ENCODE peak calls at places on chromosomes 3 and 15, in ten cellular contexts. K, B, Y, W, I, R, E, V, D and M are unnamed samples.

GRCh38 chr15:81407679-81408078 is 33.7 kb upstream of the TMC3 start:
- DNase-seq in D (no peak), E (no peak), I (no peak), B (no peak), R (no peak), W (no peak), V (no peak), K (no peak), Y (no peak), M (no peak)

GRCh38 chr15:44144193-44144592 is 50.9 kb downstream of the FRMD5 start:
- DNase-seq in Y (no peak), R (no peak), D (no peak), E (no peak), W (no peak), V (no peak), I (no peak), K (no peak), B (no peak), M (no peak)

GRCh38 chr15:62087671-62088360 is 21.0 kb downstream of the C2CD4A start:
- DNase-seq in I (no peak), R (no peak), W (no peak), D (no peak), V (no peak), Y (no peak), B (peak), K (no peak), E (no peak), M (no peak)

GRCh38 chr3:39099738-39100499 is 7.5 kb downstream of the GORASP1 start:
- DNase-seq in B (no peak), R (no peak), Y (no peak), D (no peak), W (no peak), E (no peak), V (no peak), K (no peak), I (no peak), M (no peak)

GRCh38 chr15:33581032-33581431 is 270.3 kb downstream of the RYR3 start:
- DNase-seq in V (no peak), I (no peak), W (no peak), B (peak), E (no peak), R (peak), K (no peak), D (no peak), Y (no peak), M (no peak)

GRCh38 chr15:81046290-81046689 is 45.6 kb downstream of the TLNRD1 start:
- DNase-seq in B (no peak), Y (no peak), E (no peak), W (no peak), I (no peak), R (no peak), K (no peak), V (no peak), D (no peak), M (no peak)

GRCh38 chr3:114480442-114480841 is 186.6 kb downstream of the TIGIT start:
- DNase-seq in K (no peak), W (no peak), D (no peak), I (no peak), B (peak), R (no peak), Y (no peak), V (no peak), E (no peak), M (no peak)

GRCh38 chr3:157160652-157161480 is 919 bp upstream of the CCNL1 start:
- DNase-seq in V (peak), I (no peak), W (peak), D (peak), R (peak), E (peak), Y (no peak), B (peak), K (no peak), M (no peak)

GRCh38 chr3:5014431-5014830 is 35.2 kb downstream of the BHLHE40 start:
- DNase-seq in E (no peak), I (no peak), R (no peak), K (no peak), W (no peak), B (no peak), Y (no peak), V (no peak), D (no peak), M (no peak)

GRCh38 chr15:61327019-61327631 is 98.0 kb upstream of the RORA start:
- DNase-seq in R (no peak), Y (no peak), I (no peak), V (no peak), E (no peak), D (no peak), B (peak), K (no peak), W (no peak), M (no peak)

GRCh38 chr15:76169792-76170425 is 110.1 kb downstream of the TMEM266 start:
- DNase-seq in Y (no peak), V (no peak), K (no peak), E (no peak), I (no peak), D (no peak), R (no peak), W (no peak), B (no peak), M (no peak)

GRCh38 chr3:97817965-97818364 is 3.8 kb upstream of the CRYBG3 start:
- DNase-seq in E (no peak), W (no peak), Y (no peak), B (no peak), V (no peak), I (no peak), K (no peak), D (no peak), R (no peak), M (no peak)

GRCh38 chr3:18389108-18389733 is 35.9 kb downstream of the SATB1 start:
- DNase-seq in B (peak), D (no peak), W (peak), R (peak), I (peak), Y (no peak), V (no peak), K (no peak), E (peak), M (peak)

GRCh38 chr15:89150762-89151305 is 62.6 kb downstream of the ABHD2 start:
- DNase-seq in V (no peak), B (no peak), K (no peak), D (no peak), R (no peak), Y (no peak), W (no peak), E (no peak), I (no peak), M (no peak)

GRCh38 chr3:179175358-179175757 is 27.2 kb downstream of the PIK3CA start:
- DNase-seq in W (no peak), R (no peak), I (no peak), K (no peak), Y (no peak), E (no peak), D (no peak), V (no peak), B (no peak), M (no peak)

GRCh38 chr3:12896206-12896697 is 54.9 kb upstream of the RPL32 start:
- DNase-seq in V (no peak), W (no peak), B (peak), Y (no peak), D (no peak), I (no peak), K (no peak), R (no peak), E (no peak), M (no peak)

DNA sequence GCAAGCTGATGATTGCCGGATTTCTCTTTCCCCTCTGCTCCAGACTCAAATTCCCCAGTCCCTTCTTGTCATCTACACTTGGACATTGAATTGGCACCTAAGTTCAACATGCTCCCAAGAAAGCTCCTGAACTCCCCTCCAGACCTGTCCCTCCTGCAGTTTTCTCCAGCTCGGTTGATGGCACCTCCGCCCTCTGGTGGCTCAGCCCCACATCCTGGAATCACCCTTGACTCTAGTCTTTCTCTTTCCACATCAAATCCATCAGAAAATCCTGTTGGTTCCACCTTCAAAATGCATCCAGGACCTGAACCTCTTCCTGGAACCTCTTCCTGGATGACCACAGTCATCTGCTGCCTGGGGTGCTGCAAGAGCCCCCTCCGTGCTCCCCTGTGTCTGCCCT is 60.1 kb downstream of the RASGRF1 start:
- DNase-seq in E (no peak), B (no peak), W (no peak), D (no peak), K (no peak), V (no peak), R (no peak), Y (no peak), I (no peak), M (no peak)
- TF ChIP-seq CTCF in E (no peak), B (no peak), W (no peak), D (no peak), K (peak), V (no peak), R (no peak), Y (no peak), I (no peak), M (no peak)

GRCh38 chr3:129105862-129106261 is 15.7 kb downstream of the RAB43 start:
- DNase-seq in K (no peak), I (no peak), V (no peak), W (no peak), Y (no peak), D (no peak), E (no peak), B (no peak), R (no peak), M (no peak)

GRCh38 chr3:129106320-129106719 is 15.3 kb downstream of the RAB43 start:
- DNase-seq in V (no peak), Y (no peak), K (no peak), E (no peak), D (no peak), I (no peak), R (no peak), B (no peak), W (no peak), M (no peak)

GRCh38 chr3:129104051-129104450 is 17.6 kb downstream of the RAB43 start:
- DNase-seq in B (no peak), W (no peak), I (no peak), E (no peak), R (no peak), V (no peak), K (no peak), Y (no peak), D (no peak), M (no peak)

GRCh38 chr3:129103296-129103695 is 18.3 kb downstream of the RAB43 start:
- DNase-seq in B (no peak), Y (no peak), R (no peak), E (no peak), V (no peak), W (no peak), K (no peak), D (no peak), I (no peak), M (no peak)

DNA sequence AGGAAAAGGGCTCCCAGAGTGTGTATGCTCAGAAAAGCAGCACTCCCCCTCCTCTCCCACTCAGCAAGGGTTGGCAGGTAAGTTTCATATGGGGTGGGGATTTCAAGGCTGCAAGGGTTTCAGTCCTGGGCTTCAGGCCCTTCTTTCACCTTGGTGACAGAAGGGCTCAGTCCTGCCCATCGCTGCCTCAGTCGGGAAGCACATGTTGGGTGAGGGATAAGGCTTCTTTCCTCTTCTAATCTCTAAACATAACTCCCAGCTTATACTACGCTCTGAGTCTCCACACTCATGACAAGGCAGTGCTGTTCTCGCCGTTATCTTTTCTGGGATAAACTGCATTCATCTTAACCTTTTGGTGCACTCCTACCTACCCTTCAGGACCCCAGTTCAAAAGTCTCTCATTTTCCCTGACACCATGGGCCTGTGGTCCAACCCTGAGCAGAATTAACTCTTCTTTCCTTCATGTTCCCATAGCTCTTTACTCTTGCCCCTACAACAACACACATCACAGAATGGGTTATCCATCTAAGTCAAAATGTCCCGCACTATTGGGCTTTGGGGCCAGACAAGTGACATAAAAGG is 17.0 kb downstream of the RAB43 start:
- DNase-seq in V (no peak), D (no peak), I (no peak), Y (no peak), B (no peak), K (no peak), W (no peak), R (no peak), E (no peak), M (no peak)
- TF ChIP-seq CTCF in V (no peak), D (no peak), I (no peak), Y (no peak), B (no peak), K (no peak), W (no peak), R (no peak), E (no peak), M (no peak)

GRCh38 chr3:8191406-8191805 is 310.2 kb upstream of the LMCD1 start:
- DNase-seq in I (no peak), D (no peak), K (no peak), W (no peak), E (no peak), Y (no peak), B (no peak), V (no peak), R (no peak), M (no peak)
- TF ChIP-seq CTCF in I (no peak), D (no peak), K (no peak), W (no peak), E (peak), Y (no peak), B (no peak), V (no peak), R (no peak), M (no peak)

GRCh38 chr3:136186330-136186729 is 9.8 kb downstream of the MSL2 start:
- DNase-seq in D (no peak), R (no peak), B (peak), K (no peak), I (no peak), E (peak), Y (no peak), V (no peak), W (peak), M (no peak)
- TF ChIP-seq CTCF in D (no peak), R (no peak), B (no peak), K (no peak), I (no peak), E (no peak), Y (no peak), V (no peak), W (no peak), M (no peak)

DNA sequence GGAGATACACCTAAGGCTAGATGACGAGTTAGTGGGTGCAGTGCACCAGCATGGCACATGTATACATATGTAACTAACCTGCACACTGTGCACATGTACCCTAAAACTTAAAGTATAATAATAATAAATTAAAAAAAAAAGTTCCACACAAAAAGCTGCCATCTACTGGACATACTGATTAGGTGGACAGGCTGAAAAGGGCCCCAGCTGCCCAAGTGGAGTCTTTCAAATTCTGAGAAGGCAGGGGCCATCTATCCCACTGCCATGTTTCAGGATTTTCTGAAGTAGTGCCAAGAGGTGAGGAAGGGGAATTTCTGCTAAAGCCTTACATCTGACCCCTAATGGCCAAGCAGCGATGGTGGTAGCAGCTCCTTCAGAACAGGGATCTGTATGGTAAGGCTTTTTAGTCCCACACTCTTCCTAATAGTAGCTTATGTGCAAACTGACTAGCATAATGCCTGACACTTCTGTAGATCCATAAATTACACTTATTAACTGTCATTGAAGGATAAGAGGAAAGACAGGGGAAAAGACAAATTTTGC is 7.7 kb downstream of the FSTL1 start:
- DNase-seq in B (no peak), W (no peak), I (no peak), E (no peak), D (no peak), K (no peak), V (no peak), Y (no peak), R (no peak), M (no peak)
- TF ChIP-seq CTCF in B (peak), W (no peak), I (no peak), E (no peak), D (no peak), K (peak), V (no peak), Y (no peak), R (no peak), M (peak)

GRCh38 chr3:42902257-42902656 is 3.7 kb upstream of the ZNF662 start:
- DNase-seq in W (no peak), E (no peak), I (no peak), B (no peak), Y (no peak), D (no peak), R (no peak), V (no peak), K (no peak), M (no peak)

GRCh38 chr3:42900226-42900625 is 5.7 kb upstream of the ZNF662 start:
- DNase-seq in W (no peak), Y (no peak), I (no peak), E (no peak), K (no peak), V (no peak), D (no peak), B (no peak), R (no peak), M (no peak)

GRCh38 chr3:42895332-42895868 is 10.5 kb upstream of the ZNF662 start:
- DNase-seq in E (no peak), K (no peak), B (no peak), I (no peak), Y (no peak), W (no peak), D (no peak), V (no peak), R (no peak), M (no peak)

GRCh38 chr3:42900731-42901420 is 5.1 kb upstream of the ZNF662 start:
- DNase-seq in W (no peak), K (no peak), Y (no peak), E (no peak), V (no peak), R (peak), B (peak), I (no peak), D (no peak), M (no peak)

DNA sequence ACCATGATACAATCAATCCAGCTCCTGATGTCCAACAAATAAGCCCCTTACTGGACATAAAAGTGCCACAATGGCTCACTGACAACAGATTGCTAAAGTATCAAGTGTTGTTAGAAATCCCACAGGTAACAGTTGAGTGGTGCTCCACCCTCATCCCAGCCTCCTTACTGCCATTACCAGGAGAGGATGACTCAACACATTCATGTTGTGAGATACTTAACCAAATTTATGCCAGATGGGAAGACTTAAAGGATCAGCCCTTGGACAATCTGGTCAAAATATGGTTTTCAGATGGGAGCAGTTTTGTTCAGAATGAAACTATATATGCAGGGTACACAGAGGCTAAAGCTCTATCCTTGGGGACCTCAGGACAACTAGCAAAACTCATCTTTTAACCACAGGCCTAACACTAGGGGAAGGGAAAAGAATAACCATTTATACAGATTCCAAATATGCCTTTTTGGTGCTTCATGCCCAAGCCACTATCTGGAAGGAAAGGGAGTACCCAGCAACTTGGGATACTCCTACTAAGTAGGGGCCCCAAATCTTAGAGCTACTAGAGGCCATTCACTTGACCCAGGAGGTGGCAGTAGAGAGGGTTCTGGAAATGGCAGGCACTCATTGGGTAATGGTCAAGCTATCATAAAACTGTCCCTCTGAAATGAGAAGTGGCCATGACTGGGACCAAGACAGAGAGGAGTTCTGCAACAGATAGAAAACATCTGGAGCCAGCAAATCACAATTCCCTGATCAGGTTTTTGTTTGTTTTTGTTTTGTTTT is 6.9 kb upstream of the ZNF662 start:
- DNase-seq in K (no peak), W (no peak), V (no peak), D (no peak), Y (no peak), B (peak), R (no peak), E (no peak), I (no peak), M (no peak)
- TF ChIP-seq CTCF in K (no peak), W (no peak), V (no peak), D (no peak), Y (peak), B (no peak), R (no peak), E (no peak), I (no peak), M (no peak)

DNA sequence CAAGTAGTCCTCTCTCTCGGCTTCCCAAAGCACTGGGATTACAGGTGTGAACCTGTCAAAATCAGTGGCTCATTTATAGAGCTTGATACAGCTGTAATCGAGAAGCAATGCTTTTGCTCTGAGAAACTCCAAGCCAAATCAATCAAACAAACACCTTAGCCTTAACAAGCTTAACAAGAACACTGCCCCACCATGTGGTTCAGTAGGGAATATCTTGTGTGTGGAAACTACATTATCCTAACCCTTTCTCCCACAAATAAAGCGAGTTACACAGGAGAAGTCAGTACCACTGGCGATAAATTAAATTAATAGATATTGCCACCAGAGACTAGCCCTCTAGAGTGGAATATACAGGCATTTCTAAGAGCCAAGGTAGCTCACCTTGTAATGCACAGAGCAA is 13.9 kb downstream of the CDAN1 start:
- DNase-seq in K (no peak), D (no peak), Y (no peak), E (no peak), I (no peak), V (no peak), W (no peak), B (peak), R (no peak), M (no peak)
- TF ChIP-seq CTCF in K (no peak), D (no peak), Y (peak), E (no peak), I (peak), V (no peak), W (no peak), B (peak), R (peak), M (peak)